ENCODE peak calls at places on chromosome 14, in ten cellular contexts. One of them, this sample, is unnamed.

GRCh38 chr14:51869426-51870113 is 9.2 kb downstream of the GNG2 start:
- DNase-seq in GM13977: no peak
- DNase-seq in tibial artery: no peak
- DNase-seq in Peyer's patch: no peak
- DNase-seq in A549: no peak
- DNase-seq in lower lobe of right lung: no peak
- DNase-seq in choroid plexus epithelial cell: no peak
- DNase-seq in Calu3: no peak
- DNase-seq in fibroblast of lung: no peak
- DNase-seq in GM23338: no peak
- DNase-seq in this sample: no peak

GRCh38 chr14:49972840-49973239 is 80.0 kb downstream of the ARF6 start:
- DNase-seq in GM13977: no peak
- DNase-seq in tibial artery: no peak
- DNase-seq in Peyer's patch: peak; percentile 72
- DNase-seq in A549: peak; percentile 88
- DNase-seq in lower lobe of right lung: no peak
- DNase-seq in choroid plexus epithelial cell: peak; percentile 98
- DNase-seq in Calu3: peak; percentile 62
- DNase-seq in fibroblast of lung: peak; percentile 89
- DNase-seq in GM23338: no peak
- DNase-seq in this sample: peak; percentile 49

GRCh38 chr14:30673071-30673470 is 51.0 kb downstream of the SCFD1 start:
- DNase-seq in GM13977: no peak
- DNase-seq in tibial artery: no peak
- DNase-seq in Peyer's patch: no peak
- DNase-seq in A549: no peak
- DNase-seq in lower lobe of right lung: no peak
- DNase-seq in choroid plexus epithelial cell: peak; percentile 40
- DNase-seq in Calu3: no peak
- DNase-seq in fibroblast of lung: peak; percentile 11
- DNase-seq in GM23338: no peak
- DNase-seq in this sample: no peak

GRCh38 chr14:50955373-50956043 is 11.2 kb upstream of the PYGL start:
- DNase-seq in GM13977: no peak
- DNase-seq in tibial artery: no peak
- DNase-seq in Peyer's patch: peak; percentile 67
- DNase-seq in A549: peak; percentile 98
- DNase-seq in lower lobe of right lung: peak; percentile 75
- DNase-seq in choroid plexus epithelial cell: peak; percentile 97
- DNase-seq in Calu3: peak; percentile 76
- DNase-seq in fibroblast of lung: peak; percentile 85
- DNase-seq in GM23338: peak; percentile 79
- DNase-seq in this sample: peak; percentile 90

GRCh38 chr14:93683241-93683640 is 105.0 kb downstream of the PRIMA1 start:
- DNase-seq in GM13977: no peak
- DNase-seq in tibial artery: no peak
- DNase-seq in Peyer's patch: no peak
- DNase-seq in A549: peak; percentile 49
- DNase-seq in lower lobe of right lung: no peak
- DNase-seq in choroid plexus epithelial cell: peak; percentile 0
- DNase-seq in Calu3: peak; percentile 30
- DNase-seq in fibroblast of lung: no peak
- DNase-seq in GM23338: peak; percentile 79
- DNase-seq in this sample: no peak

GRCh38 chr14:81516941-81517797 is 16.5 kb downstream of the SEL1L start:
- DNase-seq in GM13977: no peak
- DNase-seq in tibial artery: no peak
- DNase-seq in Peyer's patch: no peak
- DNase-seq in A549: peak; percentile 51
- DNase-seq in lower lobe of right lung: no peak
- DNase-seq in choroid plexus epithelial cell: peak; percentile 75
- DNase-seq in Calu3: no peak
- DNase-seq in fibroblast of lung: peak; percentile 67
- DNase-seq in GM23338: peak; percentile 62
- DNase-seq in this sample: peak; percentile 10

GRCh38 chr14:53900499-53900898 is 56.1 kb downstream of the BMP4 start:
- DNase-seq in GM13977: no peak
- DNase-seq in tibial artery: peak; percentile 69
- DNase-seq in Peyer's patch: peak; percentile 58
- DNase-seq in A549: no peak
- DNase-seq in lower lobe of right lung: peak; percentile 42
- DNase-seq in choroid plexus epithelial cell: no peak
- DNase-seq in Calu3: no peak
- DNase-seq in fibroblast of lung: peak; percentile 78
- DNase-seq in GM23338: no peak
- DNase-seq in this sample: no peak

GRCh38 chr14:104596451-104596918 is 8.1 kb downstream of the TMEM179 start:
- DNase-seq in GM13977: no peak
- DNase-seq in tibial artery: no peak
- DNase-seq in Peyer's patch: no peak
- DNase-seq in A549: no peak
- DNase-seq in lower lobe of right lung: no peak
- DNase-seq in choroid plexus epithelial cell: no peak
- DNase-seq in Calu3: no peak
- DNase-seq in fibroblast of lung: no peak
- DNase-seq in GM23338: no peak
- DNase-seq in this sample: no peak

GRCh38 chr14:36009643-36010042 is 166.9 kb downstream of the PTCSC3 start:
- DNase-seq in GM13977: no peak
- DNase-seq in tibial artery: no peak
- DNase-seq in Peyer's patch: no peak
- DNase-seq in A549: no peak
- DNase-seq in lower lobe of right lung: no peak
- DNase-seq in choroid plexus epithelial cell: no peak
- DNase-seq in Calu3: no peak
- DNase-seq in fibroblast of lung: no peak
- DNase-seq in GM23338: peak; percentile 16
- DNase-seq in this sample: no peak

GRCh38 chr14:77570706-77571293 is 45.6 kb downstream of the SPTLC2 start:
- DNase-seq in GM13977: no peak
- DNase-seq in tibial artery: no peak
- DNase-seq in Peyer's patch: no peak
- DNase-seq in A549: no peak
- DNase-seq in lower lobe of right lung: no peak
- DNase-seq in choroid plexus epithelial cell: no peak
- DNase-seq in Calu3: no peak
- DNase-seq in fibroblast of lung: no peak
- DNase-seq in GM23338: no peak
- DNase-seq in this sample: no peak

GRCh38 chr14:104426771-104427125 is 152.8 kb upstream of the C14orf180 start:
- DNase-seq in GM13977: no peak
- DNase-seq in tibial artery: no peak
- DNase-seq in Peyer's patch: no peak
- DNase-seq in A549: no peak
- DNase-seq in lower lobe of right lung: no peak
- DNase-seq in choroid plexus epithelial cell: no peak
- DNase-seq in Calu3: no peak
- DNase-seq in fibroblast of lung: no peak
- DNase-seq in GM23338: no peak
- DNase-seq in this sample: no peak

GRCh38 chr14:29664515-29664914 is 263.1 kb downstream of the PRKD1 start:
- DNase-seq in GM13977: no peak
- DNase-seq in tibial artery: no peak
- DNase-seq in Peyer's patch: no peak
- DNase-seq in A549: no peak
- DNase-seq in lower lobe of right lung: no peak
- DNase-seq in choroid plexus epithelial cell: no peak
- DNase-seq in Calu3: no peak
- DNase-seq in fibroblast of lung: no peak
- DNase-seq in GM23338: no peak
- DNase-seq in this sample: no peak

GRCh38 chr14:72708708-72709475 is 185.0 kb downstream of the DPF3 start:
- DNase-seq in GM13977: no peak
- DNase-seq in tibial artery: no peak
- DNase-seq in Peyer's patch: no peak
- DNase-seq in A549: no peak
- DNase-seq in lower lobe of right lung: no peak
- DNase-seq in choroid plexus epithelial cell: no peak
- DNase-seq in Calu3: peak; percentile 64
- DNase-seq in fibroblast of lung: no peak
- DNase-seq in GM23338: peak; percentile 46
- DNase-seq in this sample: no peak

GRCh38 chr14:92755495-92755894 is 7.1 kb upstream of the LGMN start:
- DNase-seq in GM13977: no peak
- DNase-seq in tibial artery: no peak
- DNase-seq in Peyer's patch: no peak
- DNase-seq in A549: no peak
- DNase-seq in lower lobe of right lung: no peak
- DNase-seq in choroid plexus epithelial cell: peak; percentile 47
- DNase-seq in Calu3: no peak
- DNase-seq in fibroblast of lung: peak; percentile 14
- DNase-seq in GM23338: no peak
- DNase-seq in this sample: no peak

GRCh38 chr14:36091096-36091495 is 85.4 kb downstream of the PTCSC3 start:
- DNase-seq in GM13977: no peak
- DNase-seq in tibial artery: no peak
- DNase-seq in Peyer's patch: peak; percentile 50
- DNase-seq in A549: peak; percentile 96
- DNase-seq in lower lobe of right lung: no peak
- DNase-seq in choroid plexus epithelial cell: peak; percentile 41
- DNase-seq in Calu3: peak; percentile 76
- DNase-seq in fibroblast of lung: peak; percentile 89
- DNase-seq in GM23338: no peak
- DNase-seq in this sample: peak; percentile 72

DNA sequence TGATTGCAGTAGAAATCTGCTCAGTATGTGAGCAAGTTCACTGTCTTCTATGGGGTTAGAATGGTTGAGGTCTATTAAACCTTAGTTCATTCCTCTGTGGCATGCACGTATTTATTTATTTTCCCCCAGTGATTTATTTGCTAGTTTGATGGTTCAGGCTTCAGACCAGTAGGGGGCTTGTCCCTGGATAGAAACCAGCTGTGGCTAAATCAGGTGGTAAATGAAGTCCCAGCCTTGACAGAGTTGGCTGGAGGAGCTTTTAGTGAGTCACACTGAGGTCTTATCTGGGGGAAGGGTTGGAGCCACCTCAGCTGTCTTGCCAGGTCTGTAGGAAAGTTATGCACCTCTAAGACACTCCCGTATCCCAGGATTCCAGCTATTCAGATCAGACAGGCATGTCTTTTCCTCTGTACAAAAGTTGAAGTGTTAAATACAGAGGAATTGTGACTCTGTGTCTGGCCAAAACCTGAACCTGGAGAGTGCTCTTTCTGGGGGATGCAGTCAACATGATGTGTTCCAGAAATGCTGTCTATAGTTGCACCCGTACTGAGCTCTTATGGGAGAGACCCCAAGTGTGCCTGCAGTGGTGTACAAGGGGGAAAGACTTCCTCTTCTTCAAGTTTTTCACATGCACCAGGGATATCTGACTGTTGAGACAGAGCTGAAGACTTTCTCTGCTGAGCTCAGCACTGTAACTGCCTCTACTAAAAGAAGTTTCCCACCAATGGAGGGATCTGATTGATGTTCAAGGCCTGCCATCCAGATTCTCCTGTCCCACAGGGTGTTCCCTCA is 1322.1 kb downstream of the TMEM121 start:
- DNase-seq in GM13977: no peak
- DNase-seq in tibial artery: no peak
- DNase-seq in Peyer's patch: peak; percentile 73
- DNase-seq in A549: peak; percentile 69
- DNase-seq in lower lobe of right lung: no peak
- DNase-seq in choroid plexus epithelial cell: no peak
- DNase-seq in Calu3: peak; percentile 68
- DNase-seq in fibroblast of lung: no peak
- DNase-seq in GM23338: no peak
- DNase-seq in this sample: no peak
- TF ChIP-seq CTCF in GM13977: peak; percentile 53
- TF ChIP-seq CTCF in tibial artery: no peak
- TF ChIP-seq CTCF in Peyer's patch: peak; percentile 38
- TF ChIP-seq CTCF in A549: peak; percentile 31
- TF ChIP-seq CTCF in lower lobe of right lung: no peak
- TF ChIP-seq CTCF in choroid plexus epithelial cell: no peak
- TF ChIP-seq CTCF in Calu3: peak; percentile 38
- TF ChIP-seq CTCF in fibroblast of lung: no peak
- TF ChIP-seq CTCF in GM23338: no peak
- TF ChIP-seq CTCF in this sample: no peak

GRCh38 chr14:59428581-59429012 is 36.6 kb downstream of the GPR135 start:
- DNase-seq in GM13977: no peak
- DNase-seq in tibial artery: no peak
- DNase-seq in Peyer's patch: no peak
- DNase-seq in A549: no peak
- DNase-seq in lower lobe of right lung: no peak
- DNase-seq in choroid plexus epithelial cell: peak; percentile 68
- DNase-seq in Calu3: no peak
- DNase-seq in fibroblast of lung: peak; percentile 85
- DNase-seq in GM23338: no peak
- DNase-seq in this sample: no peak
- TF ChIP-seq CTCF in GM13977: no peak
- TF ChIP-seq CTCF in tibial artery: peak; percentile 26
- TF ChIP-seq CTCF in Peyer's patch: peak; percentile 30
- TF ChIP-seq CTCF in A549: no peak
- TF ChIP-seq CTCF in lower lobe of right lung: no peak
- TF ChIP-seq CTCF in choroid plexus epithelial cell: peak; percentile 68
- TF ChIP-seq CTCF in Calu3: no peak
- TF ChIP-seq CTCF in fibroblast of lung: peak; percentile 52
- TF ChIP-seq CTCF in GM23338: peak; percentile 25
- TF ChIP-seq CTCF in this sample: peak; percentile 50

GRCh38 chr14:96309907-96310330 is 53.2 kb downstream of the ATG2B start:
- DNase-seq in GM13977: no peak
- DNase-seq in tibial artery: no peak
- DNase-seq in Peyer's patch: no peak
- DNase-seq in A549: peak; percentile 44
- DNase-seq in lower lobe of right lung: no peak
- DNase-seq in choroid plexus epithelial cell: peak; percentile 5
- DNase-seq in Calu3: peak; percentile 19
- DNase-seq in fibroblast of lung: peak; percentile 19
- DNase-seq in GM23338: no peak
- DNase-seq in this sample: no peak
- TF ChIP-seq CTCF in GM13977: peak; percentile 7
- TF ChIP-seq CTCF in tibial artery: no peak
- TF ChIP-seq CTCF in Peyer's patch: no peak
- TF ChIP-seq CTCF in A549: peak; percentile 35
- TF ChIP-seq CTCF in lower lobe of right lung: no peak
- TF ChIP-seq CTCF in choroid plexus epithelial cell: no peak
- TF ChIP-seq CTCF in Calu3: no peak
- TF ChIP-seq CTCF in fibroblast of lung: no peak
- TF ChIP-seq CTCF in GM23338: peak; percentile 10
- TF ChIP-seq CTCF in this sample: no peak

GRCh38 chr14:38124496-38124895 is 83.2 kb upstream of the SSTR1 start:
- DNase-seq in GM13977: no peak
- DNase-seq in tibial artery: no peak
- DNase-seq in Peyer's patch: no peak
- DNase-seq in A549: no peak
- DNase-seq in lower lobe of right lung: no peak
- DNase-seq in choroid plexus epithelial cell: no peak
- DNase-seq in Calu3: no peak
- DNase-seq in fibroblast of lung: no peak
- DNase-seq in GM23338: no peak
- DNase-seq in this sample: no peak
- TF ChIP-seq CTCF in GM13977: no peak
- TF ChIP-seq CTCF in tibial artery: no peak
- TF ChIP-seq CTCF in Peyer's patch: no peak
- TF ChIP-seq CTCF in A549: no peak
- TF ChIP-seq CTCF in lower lobe of right lung: no peak
- TF ChIP-seq CTCF in choroid plexus epithelial cell: no peak
- TF ChIP-seq CTCF in Calu3: no peak
- TF ChIP-seq CTCF in fibroblast of lung: no peak
- TF ChIP-seq CTCF in GM23338: no peak
- TF ChIP-seq CTCF in this sample: no peak

This sample was measured in AG09319.